ENCODE peak calls at places on chromosome 18, in ten cellular contexts. S is mammary epithelial cell, I is SK-N-SH, R is A549, N is ovary, X is cardiac muscle cell, M is psoas muscle, J is left lung, D is tibial artery, P is uterus. U is an unnamed sample.

GRCh38 chr18:64273724-64274123 is 124.8 kb upstream of the LINC00305 start:
- DNase-seq in S (no peak), I (no peak), R (no peak), N (no peak), X (no peak), M (no peak), J (no peak), D (no peak), P (no peak), U (no peak)

GRCh38 chr18:13680612-13681011 is 45.7 kb downstream of the FAM210A start:
- DNase-seq in S (no peak), I (peak), R (peak), N (no peak), X (peak), M (no peak), J (no peak), D (no peak), P (no peak), U (no peak)

GRCh38 chr18:37460616-37461015 is 105.0 kb downstream of the CELF4 start:
- DNase-seq in S (no peak), I (no peak), R (no peak), N (no peak), X (peak), M (no peak), J (no peak), D (no peak), P (no peak), U (no peak)

GRCh38 chr18:5288517-5288935 is 7.0 kb downstream of the ZBTB14 start:
- DNase-seq in S (no peak), I (no peak), R (no peak), N (no peak), X (no peak), M (no peak), J (no peak), D (no peak), P (no peak), U (no peak)

GRCh38 chr18:26863122-26863879 is 2.2 kb downstream of the AQP4 start:
- DNase-seq in S (peak), I (peak), R (peak), N (peak), X (peak), M (peak), J (peak), D (no peak), P (no peak), U (no peak)

GRCh38 chr18:76943542-76944339 is 121.4 kb downstream of the ZNF236 start:
- DNase-seq in S (no peak), I (no peak), R (no peak), N (no peak), X (peak), M (peak), J (peak), D (no peak), P (peak), U (no peak)

GRCh38 chr18:48817021-48817461 is 133.7 kb downstream of the SMAD7 start:
- DNase-seq in S (no peak), I (no peak), R (no peak), N (no peak), X (no peak), M (peak), J (no peak), D (peak), P (peak), U (no peak)

GRCh38 chr18:51153659-51154371 is 43.7 kb downstream of the MEX3C start:
- DNase-seq in S (no peak), I (peak), R (no peak), N (no peak), X (no peak), M (peak), J (peak), D (no peak), P (no peak), U (no peak)

GRCh38 chr18:8389391-8390340 is 219.6 kb upstream of the RAB12 start:
- DNase-seq in S (peak), I (peak), R (peak), N (peak), X (peak), M (peak), J (no peak), D (peak), P (peak), U (peak)

GRCh38 chr18:58966704-58967103 is 102.0 kb downstream of the ZNF532 start:
- DNase-seq in S (no peak), I (no peak), R (no peak), N (no peak), X (no peak), M (no peak), J (no peak), D (no peak), P (no peak), U (no peak)

GRCh38 chr18:60198063-60198462 is 174.5 kb downstream of the MC4R start:
- DNase-seq in S (no peak), I (peak), R (no peak), N (no peak), X (peak), M (no peak), J (no peak), D (no peak), P (no peak), U (no peak)

GRCh38 chr18:50870138-50870845 is 8.6 kb upstream of the ME2 start:
- DNase-seq in S (peak), I (no peak), R (no peak), N (no peak), X (peak), M (no peak), J (no peak), D (no peak), P (no peak), U (peak)

GRCh38 chr18:46452820-46453219 is 204.2 kb downstream of the LOXHD1 start:
- DNase-seq in S (peak), I (no peak), R (no peak), N (no peak), X (no peak), M (no peak), J (no peak), D (no peak), P (no peak), U (peak)

GRCh38 chr18:78589916-78590437 is 389.6 kb upstream of the SALL3 start:
- DNase-seq in S (no peak), I (no peak), R (no peak), N (no peak), X (no peak), M (no peak), J (no peak), D (no peak), P (no peak), U (no peak)

GRCh38 chr18:62881509-62882016 is 166.2 kb downstream of the PHLPP1 start:
- DNase-seq in S (peak), I (no peak), R (peak), N (no peak), X (peak), M (no peak), J (no peak), D (peak), P (no peak), U (peak)

GRCh38 chr18:67513285-67513684 is 3.2 kb downstream of the DSEL start:
- DNase-seq in S (no peak), I (no peak), R (peak), N (no peak), X (no peak), M (no peak), J (no peak), D (no peak), P (no peak), U (no peak)

GRCh38 chr18:24601624-24602023 is 141.2 kb downstream of the HRH4 start:
- DNase-seq in S (peak), I (no peak), R (no peak), N (no peak), X (no peak), M (no peak), J (no peak), D (no peak), P (no peak), U (no peak)

GRCh38 chr18:21255211-21255610 is 13.2 kb downstream of the GREB1L start:
- DNase-seq in S (no peak), I (no peak), R (no peak), N (no peak), X (no peak), M (no peak), J (no peak), D (no peak), P (no peak), U (no peak)

GRCh38 chr18:72376256-72376655 is 167.9 kb downstream of the CBLN2 start:
- DNase-seq in S (no peak), I (no peak), R (no peak), N (no peak), X (no peak), M (no peak), J (no peak), D (no peak), P (no peak), U (no peak)

GRCh38 chr18:76518073-76518472 is 23.0 kb upstream of the ZNF516 start:
- DNase-seq in S (no peak), I (no peak), R (no peak), N (no peak), X (peak), M (no peak), J (no peak), D (no peak), P (no peak), U (no peak)

GRCh38 chr18:46324556-46324955 is 220.4 kb downstream of the HAUS1 start:
- DNase-seq in S (peak), I (peak), R (peak), N (no peak), X (peak), M (no peak), J (no peak), D (no peak), P (no peak), U (peak)

GRCh38 chr18:57004366-57005121 is 142.3 kb upstream of the BOD1L2 start:
- DNase-seq in S (peak), I (no peak), R (no peak), N (no peak), X (peak), M (no peak), J (no peak), D (no peak), P (no peak), U (peak)

GRCh38 chr18:74378179-74378682 is 62.6 kb downstream of the C18orf63 start:
- DNase-seq in S (no peak), I (no peak), R (no peak), N (no peak), X (peak), M (peak), J (no peak), D (peak), P (no peak), U (no peak)

GRCh38 chr18:46402396-46402795 is 254.6 kb downstream of the LOXHD1 start:
- DNase-seq in S (no peak), I (no peak), R (no peak), N (no peak), X (peak), M (no peak), J (no peak), D (no peak), P (no peak), U (no peak)

GRCh38 chr18:26549486-26550435 is 1.4 kb upstream of the KCTD1 start:
- DNase-seq in S (peak), I (peak), R (peak), N (peak), X (peak), M (peak), J (peak), D (peak), P (peak), U (peak)

GRCh38 chr18:6960656-6961055 is 156.9 kb downstream of the LAMA1 start:
- DNase-seq in S (peak), I (no peak), R (no peak), N (no peak), X (peak), M (no peak), J (no peak), D (no peak), P (no peak), U (peak)

GRCh38 chr18:13834501-13835015 is 10.6 kb downstream of the MC5R start:
- DNase-seq in S (no peak), I (no peak), R (no peak), N (no peak), X (no peak), M (no peak), J (no peak), D (no peak), P (no peak), U (no peak)

GRCh38 chr18:77705301-77705700 is 455.7 kb downstream of the GALR1 start:
- DNase-seq in S (no peak), I (no peak), R (no peak), N (no peak), X (no peak), M (no peak), J (no peak), D (no peak), P (no peak), U (no peak)

GRCh38 chr18:13813271-13813849 is 10.6 kb upstream of the MC5R start:
- DNase-seq in S (peak), I (peak), R (peak), N (no peak), X (peak), M (no peak), J (no peak), D (no peak), P (peak), U (peak)

GRCh38 chr18:49168970-49169619 is 218.3 kb upstream of the SMAD7 start:
- DNase-seq in S (no peak), I (no peak), R (no peak), N (no peak), X (no peak), M (no peak), J (no peak), D (no peak), P (no peak), U (no peak)

GRCh38 chr18:12410121-12410520 is 2.4 kb downstream of the PRELID3A start:
- DNase-seq in S (no peak), I (no peak), R (no peak), N (no peak), X (no peak), M (no peak), J (no peak), D (no peak), P (no peak), U (no peak)

GRCh38 chr18:12409466-12409865 is 1.7 kb downstream of the PRELID3A start:
- DNase-seq in S (no peak), I (peak), R (no peak), N (no peak), X (no peak), M (no peak), J (no peak), D (no peak), P (no peak), U (no peak)

GRCh38 chr18:12411456-12411855 is 3.7 kb downstream of the PRELID3A start:
- DNase-seq in S (no peak), I (no peak), R (no peak), N (no peak), X (no peak), M (no peak), J (no peak), D (no peak), P (no peak), U (no peak)

GRCh38 chr18:12406376-12407111 is 1.2 kb upstream of the PRELID3A start:
- DNase-seq in S (no peak), I (no peak), R (no peak), N (no peak), X (no peak), M (no peak), J (no peak), D (no peak), P (no peak), U (no peak)

GRCh38 chr18:12408247-12408869 is 629 bp downstream of the PRELID3A start:
- DNase-seq in S (no peak), I (peak), R (no peak), N (no peak), X (peak), M (no peak), J (no peak), D (no peak), P (no peak), U (no peak)
- H3K27ac ChIP-seq in S (peak), I (peak), R (peak), N (peak), X (peak), M (peak), J (peak), D (peak), P (peak), U (peak)

GRCh38 chr18:28359177-28359576 is 182.2 kb upstream of the CDH2 start:
- DNase-seq in S (no peak), I (no peak), R (no peak), N (no peak), X (no peak), M (no peak), J (no peak), D (no peak), P (no peak), U (no peak)

DNA sequence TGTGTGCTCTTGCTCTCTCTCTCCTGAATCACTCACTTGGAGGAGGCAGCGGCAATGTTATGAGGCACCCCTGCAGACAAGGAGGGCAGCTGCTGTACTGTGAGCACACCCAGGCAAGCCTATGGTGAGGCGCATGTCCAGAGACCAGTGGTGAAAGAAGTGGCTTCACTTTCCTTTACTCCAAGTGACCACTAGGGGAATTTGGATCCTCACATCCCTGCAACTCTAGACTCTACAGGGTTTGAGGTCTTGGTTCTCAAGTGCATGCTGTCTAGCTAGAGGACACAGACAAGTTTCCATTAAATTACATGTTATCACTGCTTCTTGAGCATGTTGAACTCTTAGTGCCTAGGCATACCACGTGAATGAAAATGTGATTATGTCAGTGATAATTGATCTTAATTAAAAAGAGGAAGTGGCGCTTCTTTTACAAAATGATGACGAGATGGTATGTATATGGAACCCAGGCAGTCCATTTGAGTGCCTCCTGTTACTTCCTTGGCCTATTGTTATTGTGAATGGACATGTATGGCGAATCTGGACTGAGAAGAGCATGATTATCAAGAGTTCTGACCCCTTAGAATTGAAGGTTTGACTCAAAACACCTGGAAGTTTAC is 181.0 kb upstream of the CDH2 start:
- DNase-seq in S (no peak), I (no peak), R (no peak), N (no peak), X (peak), M (no peak), J (no peak), D (no peak), P (no peak), U (no peak)
- TF ChIP-seq CTCF in S (peak), I (peak), R (no peak), N (no peak), X (peak), M (no peak), J (no peak), D (no peak), P (no peak), U (no peak)

GRCh38 chr18:36304723-36305122 is 7.2 kb downstream of the FHOD3 start:
- DNase-seq in S (no peak), I (no peak), R (no peak), N (no peak), X (no peak), M (no peak), J (no peak), D (no peak), P (no peak), U (no peak)
- H3K27ac ChIP-seq in S (no peak), I (no peak), R (no peak), N (no peak), X (no peak), M (peak), J (no peak), D (no peak), P (no peak), U (no peak)

DNA sequence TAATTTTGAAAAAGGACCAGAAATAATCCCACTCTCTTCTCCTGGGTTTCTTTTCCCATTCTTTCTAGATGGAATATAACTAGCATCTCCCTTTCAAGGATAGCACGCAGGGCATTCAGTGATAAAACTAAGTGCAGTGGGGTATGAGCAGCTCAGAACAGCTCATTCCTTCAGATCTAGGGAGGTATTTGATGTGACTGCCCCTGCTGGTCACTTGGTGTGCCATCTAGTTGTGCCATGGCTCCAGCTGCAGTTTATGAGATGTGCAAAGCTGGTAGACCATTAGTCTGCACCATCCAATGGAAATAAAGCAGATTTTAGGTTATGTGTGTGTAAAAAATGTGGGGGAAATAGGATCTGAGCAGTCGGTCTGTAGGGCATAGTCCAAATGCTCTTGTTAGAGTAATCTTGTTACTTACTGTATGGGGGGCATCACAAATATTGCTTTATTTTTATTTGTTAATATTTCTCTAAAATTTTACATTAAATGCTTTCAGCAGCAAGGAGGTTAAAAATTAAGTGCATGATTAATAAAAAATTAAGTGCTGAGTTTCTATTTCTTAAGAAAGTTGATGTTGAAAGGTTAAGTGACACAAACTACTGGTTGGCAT is 38.9 kb downstream of the CTAGE1 start:
- DNase-seq in S (peak), I (peak), R (peak), N (no peak), X (peak), M (no peak), J (no peak), D (no peak), P (no peak), U (peak)
- TF ChIP-seq CTCF in S (peak), I (peak), R (peak), N (no peak), X (peak), M (no peak), J (peak), D (peak), P (peak), U (no peak)

GRCh38 chr18:79950440-79951341 is 762 bp downstream of the SLC66A2 start:
- DNase-seq in S (peak), I (peak), R (peak), N (no peak), X (peak), M (peak), J (peak), D (peak), P (no peak), U (no peak)

GRCh38 chr18:79947054-79947755 is 4.2 kb downstream of the SLC66A2 start:
- DNase-seq in S (peak), I (no peak), R (no peak), N (peak), X (no peak), M (peak), J (no peak), D (peak), P (no peak), U (peak)

GRCh38 chr18:79949571-79950439 is 1.6 kb downstream of the SLC66A2 start:
- DNase-seq in S (no peak), I (no peak), R (no peak), N (peak), X (no peak), M (peak), J (peak), D (peak), P (no peak), U (no peak)

GRCh38 chr18:79947881-79948610 is 3.4 kb downstream of the SLC66A2 start:
- DNase-seq in S (no peak), I (no peak), R (no peak), N (peak), X (no peak), M (peak), J (no peak), D (no peak), P (no peak), U (no peak)

DNA sequence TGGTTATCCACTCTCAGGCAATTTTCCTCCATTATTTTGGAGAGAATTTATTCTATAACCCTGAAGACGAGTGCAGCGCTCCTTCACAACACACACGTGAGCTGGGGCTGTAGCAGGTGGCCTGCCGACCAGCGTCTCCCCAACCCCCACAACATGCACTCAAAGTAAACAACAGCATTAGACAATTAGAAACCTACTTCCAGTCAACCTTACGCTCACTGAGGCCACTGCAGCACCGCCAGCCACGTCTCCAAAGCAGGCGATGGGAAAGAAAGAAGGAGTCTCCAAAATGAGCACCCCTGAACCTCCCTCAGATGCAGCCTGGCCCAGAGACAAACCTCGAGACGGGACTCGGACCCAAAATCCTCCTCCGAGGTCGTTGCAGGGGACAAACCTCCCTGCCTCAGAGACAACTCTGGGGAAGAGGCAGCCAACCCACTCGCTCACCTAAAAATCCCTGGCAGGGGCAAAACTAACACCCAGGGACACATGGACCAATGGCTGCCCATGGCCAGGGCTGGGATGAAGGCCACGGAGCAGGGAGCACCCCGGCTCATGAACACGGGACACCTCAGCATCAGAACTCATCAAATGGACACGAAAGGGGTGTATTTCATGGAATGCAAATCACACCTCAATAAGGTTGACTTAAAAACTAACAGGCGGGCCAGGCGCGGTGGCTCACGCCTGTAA is 2.6 kb downstream of the SLC66A2 start:
- DNase-seq in S (no peak), I (no peak), R (no peak), N (peak), X (no peak), M (peak), J (no peak), D (peak), P (no peak), U (no peak)
- H3K27ac ChIP-seq in S (no peak), I (no peak), R (no peak), N (no peak), X (no peak), M (peak), J (no peak), D (no peak), P (no peak), U (no peak)

U was measured in RWPE1.